ENCODE peak calls at places on chromosome 4, in eight cellular contexts. V, Q, U, B, C, T, O and A are unnamed samples.

GRCh38 chr4:159417006-159417405 is 314.1 kb downstream of the RAPGEF2 start:
- DNase-seq in V (no peak), B (no peak), Q (no peak), O (no peak), C (no peak), T (no peak), U (no peak), A (no peak)

GRCh38 chr4:147787204-147787603 is 55.3 kb downstream of the ARHGAP10 start:
- DNase-seq in V (no peak), T (peak; percentile 81), C (peak; percentile 50), O (no peak), U (no peak), Q (no peak), B (no peak), A (no peak)

GRCh38 chr4:119207051-119207450 is 5.5 kb upstream of the USP53 start:
- DNase-seq in V (no peak), C (no peak), Q (no peak), B (no peak), U (no peak), O (no peak), T (peak; percentile 71), A (no peak)

GRCh38 chr4:184792950-184793555 is 32.7 kb downstream of the ACSL1 start:
- DNase-seq in T (peak; percentile 98), C (no peak), Q (no peak), V (no peak), O (no peak), U (no peak), B (peak; percentile 24), A (no peak)

GRCh38 chr4:18480928-18481327 is 459.4 kb upstream of the LCORL start:
- DNase-seq in V (no peak), O (peak; percentile 36), U (no peak), Q (no peak), C (no peak), T (no peak), B (no peak), A (peak; percentile 20)

GRCh38 chr4:163161536-163162205 is 5.0 kb downstream of the NAF1 start:
- DNase-seq in V (no peak), U (no peak), B (no peak), O (no peak), T (peak; percentile 65), Q (no peak), C (no peak), A (no peak)

GRCh38 chr4:185504098-185505047 is 30.9 kb downstream of the PDLIM3 start:
- DNase-seq in B (no peak), T (peak; percentile 55), C (peak; percentile 94), V (no peak), U (no peak), Q (no peak), O (no peak), A (no peak)

GRCh38 chr4:53941331-53941730 is 123.1 kb downstream of the CHIC2 start:
- DNase-seq in O (no peak), T (no peak), V (no peak), B (no peak), C (no peak), Q (no peak), U (no peak), A (no peak)

GRCh38 chr4:42412251-42412650 is 15.0 kb downstream of the SHISA3 start:
- DNase-seq in U (no peak), T (peak; percentile 83), B (no peak), Q (no peak), V (no peak), O (no peak), C (no peak), A (no peak)

GRCh38 chr4:158722291-158722916 is 792 bp downstream of the PPID start:
- DNase-seq in U (no peak), C (no peak), V (no peak), O (peak; percentile 10), Q (no peak), T (peak; percentile 55), B (no peak), A (peak; percentile 19)

GRCh38 chr4:145531193-145531592 is 49.5 kb downstream of the SMAD1 start:
- DNase-seq in U (no peak), V (peak; percentile 15), C (peak; percentile 35), T (no peak), O (no peak), Q (no peak), B (no peak), A (no peak)

GRCh38 chr4:8914461-8915171 is 43.0 kb upstream of the HMX1 start:
- DNase-seq in T (no peak), C (no peak), Q (no peak), B (no peak), U (no peak), O (no peak), V (no peak), A (no peak)

GRCh38 chr4:102569200-102569599 is 68.0 kb downstream of the NFKB1 start:
- DNase-seq in T (peak; percentile 74), C (no peak), U (no peak), Q (no peak), B (no peak), O (no peak), V (no peak), A (no peak)

GRCh38 chr4:37383579-37384229 is 139.2 kb downstream of the NWD2 start:
- DNase-seq in Q (no peak), C (no peak), B (no peak), T (peak; percentile 40), V (no peak), O (no peak), U (no peak), A (peak; percentile 10)

GRCh38 chr4:14928035-14928434 is 74.2 kb upstream of the CPEB2 start:
- DNase-seq in C (no peak), V (no peak), B (no peak), U (no peak), T (no peak), O (no peak), Q (no peak), A (no peak)

GRCh38 chr4:125041372-125041930 is 273.3 kb upstream of the FAT4 start:
- DNase-seq in Q (no peak), C (no peak), T (peak; percentile 49), U (no peak), V (no peak), B (no peak), O (no peak), A (no peak)

GRCh38 chr4:46931981-46932380 is 22.9 kb upstream of the COX7B2 start:
- DNase-seq in B (no peak), V (peak; percentile 4), Q (no peak), O (peak; percentile 5), U (no peak), T (peak; percentile 78), C (no peak), A (peak; percentile 4)

GRCh38 chr4:163680390-163681098 is 186.1 kb downstream of the TMA16 start:
- DNase-seq in B (no peak), Q (no peak), T (no peak), O (no peak), C (no peak), V (no peak), U (no peak), A (no peak)

GRCh38 chr4:96035727-96036126 is 195.8 kb downstream of the PDHA2 start:
- DNase-seq in Q (no peak), U (no peak), V (no peak), O (no peak), T (peak; percentile 59), B (no peak), C (no peak), A (no peak)

GRCh38 chr4:147096667-147097604 is 151.3 kb upstream of the TTC29 start:
- DNase-seq in Q (no peak), C (no peak), T (peak; percentile 82), V (no peak), U (no peak), B (no peak), O (peak; percentile 27), A (no peak)

GRCh38 chr4:30720656-30721352 is 635 bp downstream of the PCDH7 start:
- DNase-seq in U (no peak), C (peak; percentile 67), V (peak; percentile 41), B (no peak), T (peak; percentile 44), O (no peak), Q (no peak), A (peak; percentile 78)

GRCh38 chr4:74659576-74660411 is 134.5 kb downstream of the BTC start:
- DNase-seq in O (no peak), T (peak; percentile 99), V (no peak), Q (no peak), C (no peak), B (no peak), U (no peak), A (no peak)

GRCh38 chr4:1851575-1852415 is 4.2 kb downstream of the LETM1 start:
- DNase-seq in Q (no peak), U (no peak), B (no peak), C (peak; percentile 73), V (no peak), O (no peak), T (no peak), A (no peak)

GRCh38 chr4:78439328-78439727 is 112.2 kb upstream of the ANXA3 start:
- DNase-seq in O (no peak), V (no peak), B (no peak), U (no peak), C (no peak), T (no peak), Q (no peak), A (no peak)

GRCh38 chr4:113760852-113761681 is 471 bp downstream of the CAMK2D start:
- DNase-seq in B (peak; percentile 30), T (no peak), U (peak; percentile 34), V (peak; percentile 65), O (peak; percentile 15), C (peak; percentile 93), Q (peak; percentile 24), A (peak; percentile 70)

GRCh38 chr4:122901621-122902020 is 20.8 kb downstream of the NUDT6 start:
- DNase-seq in U (no peak), B (no peak), V (no peak), O (no peak), T (no peak), Q (no peak), C (no peak), A (no peak)

GRCh38 chr4:184898793-184899192 is 73.0 kb upstream of the ACSL1 start:
- DNase-seq in B (no peak), V (no peak), T (no peak), O (no peak), U (no peak), C (no peak), Q (no peak), A (no peak)

GRCh38 chr4:115113382-115114106 is at the start of gene NDST4:
- DNase-seq in T (peak; percentile 85), Q (no peak), V (no peak), C (no peak), B (no peak), O (peak; percentile 69), U (no peak), A (peak; percentile 75)